ENCODE peak calls at places on chromosomes 12 and 14, in five cellular contexts. D is CD8-positive, alpha-beta T cell; T is nephron progenitor cell; M is progenitor cell of endocrine pancreas; R is heart left ventricle. V is an unnamed sample.

GRCh38 chr12:59036973-59037807 is 116.9 kb upstream of the LRIG3 start:
- DNase-seq in R (no peak), D (no peak), M (no peak), T (no peak), V (no peak)

GRCh38 chr14:98840076-98840475 is 431.9 kb downstream of the BCL11B start:
- DNase-seq in T (no peak), M (no peak), D (no peak), R (no peak), V (no peak)

GRCh38 chr14:49896956-49897355 is 4.1 kb downstream of the ARF6 start:
- DNase-seq in M (no peak), D (no peak), T (no peak), R (no peak), V (no peak)

GRCh38 chr12:109738878-109739665 is 25.4 kb downstream of the FAM222A start:
- DNase-seq in T (peak), R (no peak), M (no peak), D (no peak), V (no peak)

GRCh38 chr14:86055512-86055911 is 525.6 kb downstream of the FLRT2 start:
- DNase-seq in T (no peak), R (no peak), M (no peak), D (no peak), V (no peak)

GRCh38 chr12:49615725-49616124 is 7.6 kb upstream of the PRPF40B start:
- DNase-seq in R (no peak), M (no peak), T (no peak), D (no peak), V (no peak)

GRCh38 chr14:75452900-75453816 is 25.3 kb downstream of the JDP2 start:
- DNase-seq in M (peak), D (no peak), T (peak), R (peak), V (peak)

GRCh38 chr12:6167327-6168280 is 32.6 kb upstream of the CD9 start:
- DNase-seq in R (peak), T (no peak), D (peak), M (no peak), V (no peak)

GRCh38 chr14:76181546-76181945 is 29.8 kb downstream of the GPATCH2L start:
- DNase-seq in R (no peak), M (no peak), D (no peak), T (no peak), V (no peak)

GRCh38 chr14:76461886-76462285 is 85.9 kb downstream of the ESRRB start:
- DNase-seq in M (no peak), R (no peak), T (no peak), D (no peak), V (no peak)

GRCh38 chr12:2487278-2487677 is 307.5 kb upstream of the FKBP4 start:
- DNase-seq in D (no peak), M (no peak), T (no peak), R (no peak), V (no peak)

GRCh38 chr12:31832740-31833540 is 104.1 kb upstream of the AMN1 start:
- DNase-seq in T (no peak), D (peak), R (peak), M (no peak), V (no peak)

GRCh38 chr14:92486881-92487280 is 26.7 kb upstream of the RIN3 start:
- DNase-seq in M (no peak), D (no peak), R (no peak), T (no peak), V (peak)

GRCh38 chr12:97142737-97143450 is 235.8 kb downstream of the NEDD1 start:
- DNase-seq in R (no peak), T (peak), D (no peak), M (no peak), V (no peak)

GRCh38 chr14:65412189-65412846 is at the start of gene FUT8:
- DNase-seq in R (peak), D (peak), M (peak), T (peak), V (peak)

GRCh38 chr12:102702447-102703114 is 214.5 kb downstream of the PAH start:
- DNase-seq in T (peak), R (peak), D (peak), M (no peak), V (no peak)

GRCh38 chr12:128918481-128918880 is 65.2 kb downstream of the GLT1D1 start:
- DNase-seq in R (no peak), T (no peak), M (no peak), D (no peak), V (no peak)

GRCh38 chr12:98741615-98742265 is 96.7 kb downstream of the APAF1 start:
- DNase-seq in T (peak), R (no peak), D (no peak), M (no peak), V (peak)

GRCh38 chr12:11482955-11483354 is 87.6 kb upstream of the PRB2 start:
- DNase-seq in M (no peak), T (no peak), D (no peak), R (no peak), V (no peak)

GRCh38 chr12:30953257-30953656 is 26.7 kb downstream of the TSPAN11 start:
- DNase-seq in D (no peak), M (no peak), R (no peak), T (no peak), V (no peak)

GRCh38 chr14:64763801-64764511 is 59.7 kb downstream of the PLEKHG3 start:
- DNase-seq in M (no peak), D (no peak), T (no peak), R (no peak), V (no peak)

GRCh38 chr14:58280954-58281787 is 17.2 kb upstream of the ARID4A start:
- DNase-seq in M (no peak), T (no peak), D (peak), R (peak), V (no peak)

GRCh38 chr12:124774054-124774461 is 89.6 kb downstream of the SCARB1 start:
- DNase-seq in M (no peak), D (no peak), R (no peak), T (no peak), V (no peak)

GRCh38 chr12:10740182-10740581 is 17.1 kb upstream of the YBX3 start:
- DNase-seq in R (no peak), T (no peak), D (no peak), M (no peak), V (no peak)

GRCh38 chr12:76031081-76031413 is 529 bp downstream of the PHLDA1 start:
- DNase-seq in R (no peak), D (no peak), T (no peak), M (no peak), V (no peak)

GRCh38 chr12:77724367-77724957 is 106.2 kb upstream of the NAV3 start:
- DNase-seq in D (no peak), T (no peak), R (no peak), M (no peak), V (no peak)

GRCh38 chr14:72740966-72741835 is 152.7 kb downstream of the DPF3 start:
- DNase-seq in M (no peak), D (no peak), T (no peak), R (no peak), V (peak)

GRCh38 chr12:143964-144649 is 69.8 kb downstream of the SLC6A12 start:
- DNase-seq in D (no peak), R (no peak), M (peak), T (peak), V (no peak)

GRCh38 chr12:124507188-124508109 is 60.0 kb downstream of the NCOR2 start:
- DNase-seq in D (no peak), R (peak), T (peak), M (no peak), V (peak)

DNA sequence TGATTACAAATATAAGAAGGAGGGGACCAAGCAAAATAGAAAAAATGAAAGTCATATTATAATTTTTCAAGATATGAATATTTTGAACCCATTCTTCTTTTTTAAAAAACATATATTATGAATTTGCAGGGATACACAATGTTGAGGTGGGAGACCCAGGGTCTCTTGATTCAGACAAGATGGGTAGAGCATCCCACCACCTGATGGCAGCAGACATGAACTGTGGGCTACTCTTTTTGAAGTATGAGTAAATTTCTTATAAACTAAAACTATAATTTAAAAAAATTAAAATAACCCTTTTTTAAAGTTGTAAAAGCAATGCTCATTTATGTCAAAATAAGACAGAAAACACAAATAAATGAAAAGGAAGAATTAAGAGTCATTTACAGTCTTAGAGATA is 202.7 kb upstream of the PRICKLE1 start:
- DNase-seq in M (no peak), T (no peak), D (no peak), R (no peak), V (no peak)
- TF ChIP-seq CTCF in M (peak), T (peak), D (no peak), R (no peak), V (no peak)

GRCh38 chr14:34874386-34875030 is 652 bp downstream of the BAZ1A start:
- DNase-seq in R (peak), M (peak), D (peak), T (peak), V (peak)
- TF ChIP-seq CTCF in R (no peak), M (no peak), D (peak), T (no peak), V (no peak)

GRCh38 chr12:130838284-130838950 is 633 bp downstream of the STX2 start:
- DNase-seq in M (no peak), D (peak), R (peak), T (no peak), V (no peak)

GRCh38 chr12:130838951-130839769 is at the start of gene STX2:
- DNase-seq in M (peak), D (peak), R (peak), T (peak), V (peak)

GRCh38 chr12:130835011-130835410 is 4.0 kb downstream of the STX2 start:
- DNase-seq in D (no peak), R (no peak), T (peak), M (no peak), V (no peak)

GRCh38 chr12:130835436-130835835 is 3.6 kb downstream of the STX2 start:
- DNase-seq in D (no peak), M (no peak), R (no peak), T (no peak), V (no peak)

GRCh38 chr12:130839770-130840355 is 813 bp upstream of the STX2 start:
- DNase-seq in R (no peak), T (peak), D (no peak), M (no peak), V (no peak)
- TF ChIP-seq CTCF in R (no peak), T (no peak), D (no peak), M (no peak), V (no peak)

DNA sequence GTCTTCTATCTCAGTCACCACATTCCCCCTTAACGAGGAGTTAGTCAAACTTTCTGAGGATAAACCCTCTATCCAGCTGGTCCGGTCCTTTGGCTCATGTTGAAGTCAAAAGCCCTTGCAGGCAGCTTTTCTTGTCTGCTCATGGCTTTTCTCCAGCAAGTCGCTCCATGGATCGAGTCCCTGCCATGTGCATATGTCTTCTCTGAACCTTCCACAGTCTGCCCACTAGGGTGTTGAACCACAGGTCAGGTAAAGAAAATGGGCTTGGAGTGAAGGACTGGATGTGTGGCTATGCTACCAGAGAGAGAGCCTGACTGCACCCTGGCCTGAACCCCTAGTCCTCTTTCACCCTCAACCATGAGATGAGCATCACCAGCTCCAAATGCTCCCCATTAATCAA is 22.8 kb downstream of the C14orf132 start:
- DNase-seq in M (no peak), D (no peak), R (no peak), T (no peak), V (no peak)
- TF ChIP-seq CTCF in M (no peak), D (no peak), R (no peak), T (no peak), V (no peak)

GRCh38 chr12:47251919-47252318 is 172.2 kb upstream of the AMIGO2 start:
- DNase-seq in D (no peak), M (no peak), T (no peak), R (no peak), V (no peak)
- TF ChIP-seq CTCF in D (no peak), M (no peak), T (no peak), R (no peak), V (no peak)